ENCODE peak calls at places on chromosomes 6 and 20, in four cellular contexts. T is type B pancreatic cell, O is neural crest cell, X is A549. F is an unnamed sample.

GRCh38 chr6:129638055-129639019 is 71.6 kb downstream of the ARHGAP18 start:
- DNase-seq in T (no peak), O (no peak), X (peak; percentile 25), F (no peak)

GRCh38 chr6:18561006-18561750 is 174.0 kb downstream of the RNF144B start:
- DNase-seq in T (no peak), O (no peak), X (no peak), F (no peak)

GRCh38 chr6:149210376-149210775 is 107.1 kb upstream of the TAB2 start:
- DNase-seq in T (no peak), O (no peak), X (no peak), F (no peak)

GRCh38 chr6:163169521-163169920 is 245.0 kb upstream of the QKI start:
- DNase-seq in T (no peak), O (no peak), X (no peak), F (no peak)

GRCh38 chr6:134161036-134161435 is 108.6 kb upstream of the SLC2A12 start:
- DNase-seq in T (no peak), O (no peak), X (no peak), F (no peak)

GRCh38 chr6:11093065-11093590 is 506 bp upstream of the SMIM13 start:
- DNase-seq in T (no peak), O (no peak), X (peak; percentile 41), F (no peak)

GRCh38 chr20:44050925-44051660 is 135.9 kb downstream of the JPH2 start:
- DNase-seq in T (peak; percentile 51), O (no peak), X (no peak), F (peak; percentile 74)

GRCh38 chr6:149905371-149905910 is 7.5 kb upstream of the RAET1E start:
- DNase-seq in T (peak; percentile 49), O (no peak), X (no peak), F (peak; percentile 66)

GRCh38 chr6:47126647-47127339 is 84.7 kb upstream of the ADGRF1 start:
- DNase-seq in T (no peak), O (no peak), X (no peak), F (no peak)

GRCh38 chr20:32037929-32038328 is 14.1 kb upstream of the HCK start:
- DNase-seq in T (no peak), O (no peak), X (no peak), F (no peak)

GRCh38 chr6:83707829-83708545 is 914 bp downstream of the SNAP91 start:
- DNase-seq in T (peak; percentile 67), O (peak; percentile 7), X (no peak), F (no peak)

GRCh38 chr20:48490976-48491657 is 336.7 kb downstream of the PREX1 start:
- DNase-seq in T (no peak), O (no peak), X (no peak), F (no peak)

GRCh38 chr6:108561742-108562502 is 1.2 kb downstream of the FOXO3 start:
- DNase-seq in T (no peak), O (peak; percentile 20), X (no peak), F (no peak)

GRCh38 chr6:99241905-99242534 is 107.5 kb downstream of the FAXC start:
- DNase-seq in T (no peak), O (peak; percentile 31), X (no peak), F (no peak)

GRCh38 chr6:43746613-43747101 is 23.4 kb upstream of the VEGFA start:
- DNase-seq in T (no peak), O (no peak), X (no peak), F (no peak)

GRCh38 chr6:129766959-129767728 is 57.2 kb upstream of the ARHGAP18 start:
- DNase-seq in T (peak; percentile 72), O (peak; percentile 33), X (no peak), F (peak; percentile 87)

GRCh38 chr6:166910601-166911000 is 45.7 kb downstream of the RNASET2 start:
- DNase-seq in T (no peak), O (no peak), X (no peak), F (peak; percentile 38)

GRCh38 chr6:13854716-13855250 is 40.4 kb upstream of the MCUR1 start:
- DNase-seq in T (peak; percentile 62), O (no peak), X (no peak), F (peak; percentile 81)

GRCh38 chr20:50421356-50422340 is 88.5 kb upstream of the PTPN1 start:
- DNase-seq in T (no peak), O (no peak), X (no peak), F (no peak)

GRCh38 chr20:40933758-40934157 is 94.9 kb upstream of the TOP1 start:
- DNase-seq in T (no peak), O (no peak), X (no peak), F (no peak)

GRCh38 chr20:31906001-31906400 is 35.6 kb downstream of the TTLL9 start:
- DNase-seq in T (no peak), O (no peak), X (no peak), F (no peak)

GRCh38 chr6:28980797-28981390 is 24.2 kb downstream of the ZNF311 start:
- DNase-seq in T (no peak), O (peak; percentile 68), X (peak; percentile 78), F (no peak)

GRCh38 chr6:134519456-134519855 is 201.5 kb upstream of the SGK1 start:
- DNase-seq in T (no peak), O (no peak), X (no peak), F (no peak)

GRCh38 chr6:121319112-121319553 is 15.1 kb downstream of the TBC1D32 start:
- DNase-seq in T (no peak), O (no peak), X (peak; percentile 15), F (no peak)

GRCh38 chr6:162119349-162119748 is 608.2 kb downstream of the PRKN start:
- DNase-seq in T (no peak), O (no peak), X (no peak), F (no peak)
- TF ChIP-seq CTCF in T (no peak), O (no peak), X (no peak), F (peak; percentile 37)

GRCh38 chr6:153059757-153060156 is 57.2 kb upstream of the MTRF1L start:
- DNase-seq in T (no peak), O (no peak), X (no peak), F (no peak)
- TF ChIP-seq CTCF in T (no peak), O (no peak), X (peak; percentile 31), F (peak; percentile 26)

GRCh38 chr6:2760882-2761842 is 4.0 kb upstream of the WRNIP1 start:
- DNase-seq in T (no peak), O (no peak), X (no peak), F (no peak)
- TF ChIP-seq CTCF in T (peak; percentile 64), O (peak; percentile 53), X (no peak), F (peak; percentile 28)

DNA sequence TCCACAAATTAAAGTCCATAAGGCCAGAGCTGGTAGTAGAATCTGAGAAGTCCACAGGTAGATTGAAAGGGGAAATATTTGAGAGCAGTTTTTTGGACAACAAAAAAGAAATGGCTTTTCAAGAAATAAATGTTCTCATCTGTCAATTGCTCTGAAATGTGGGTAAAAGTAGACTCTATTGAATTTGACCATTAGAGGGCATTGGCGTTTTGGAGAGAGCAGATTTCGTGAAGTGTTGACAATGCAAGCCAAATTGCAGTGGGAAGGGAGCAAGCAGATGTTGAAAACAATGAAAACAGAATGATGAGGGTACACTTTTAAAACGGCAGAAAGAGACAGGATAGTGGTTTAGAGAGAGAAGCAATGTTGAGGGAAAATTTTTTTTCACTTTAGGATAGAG is 149.1 kb upstream of the FAM83B start:
- DNase-seq in T (no peak), O (no peak), X (no peak), F (no peak)
- TF ChIP-seq CTCF in T (peak; percentile 32), O (peak; percentile 48), X (peak; percentile 23), F (peak; percentile 49)

DNA sequence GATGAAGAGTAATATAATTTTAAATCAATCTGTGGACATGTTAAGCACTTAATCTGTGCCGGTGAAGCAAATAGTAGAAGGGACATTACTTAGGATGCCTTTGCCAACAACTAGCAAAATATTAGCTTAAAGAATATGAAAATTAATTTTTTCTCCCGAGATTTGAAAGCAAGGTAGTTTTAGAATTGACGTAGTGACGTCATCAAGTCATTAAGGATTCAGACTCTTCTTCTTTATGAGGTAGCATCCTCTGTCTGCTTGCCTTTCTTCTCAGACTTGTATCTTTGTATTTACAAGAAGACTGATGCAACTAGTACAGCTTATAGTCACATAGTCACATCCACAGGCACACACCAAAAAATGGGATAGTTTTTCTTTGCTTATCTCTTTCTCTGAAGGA is 374.4 kb downstream of the MMUT start:
- DNase-seq in T (no peak), O (no peak), X (no peak), F (no peak)
- TF ChIP-seq CTCF in T (no peak), O (no peak), X (no peak), F (no peak)

DNA sequence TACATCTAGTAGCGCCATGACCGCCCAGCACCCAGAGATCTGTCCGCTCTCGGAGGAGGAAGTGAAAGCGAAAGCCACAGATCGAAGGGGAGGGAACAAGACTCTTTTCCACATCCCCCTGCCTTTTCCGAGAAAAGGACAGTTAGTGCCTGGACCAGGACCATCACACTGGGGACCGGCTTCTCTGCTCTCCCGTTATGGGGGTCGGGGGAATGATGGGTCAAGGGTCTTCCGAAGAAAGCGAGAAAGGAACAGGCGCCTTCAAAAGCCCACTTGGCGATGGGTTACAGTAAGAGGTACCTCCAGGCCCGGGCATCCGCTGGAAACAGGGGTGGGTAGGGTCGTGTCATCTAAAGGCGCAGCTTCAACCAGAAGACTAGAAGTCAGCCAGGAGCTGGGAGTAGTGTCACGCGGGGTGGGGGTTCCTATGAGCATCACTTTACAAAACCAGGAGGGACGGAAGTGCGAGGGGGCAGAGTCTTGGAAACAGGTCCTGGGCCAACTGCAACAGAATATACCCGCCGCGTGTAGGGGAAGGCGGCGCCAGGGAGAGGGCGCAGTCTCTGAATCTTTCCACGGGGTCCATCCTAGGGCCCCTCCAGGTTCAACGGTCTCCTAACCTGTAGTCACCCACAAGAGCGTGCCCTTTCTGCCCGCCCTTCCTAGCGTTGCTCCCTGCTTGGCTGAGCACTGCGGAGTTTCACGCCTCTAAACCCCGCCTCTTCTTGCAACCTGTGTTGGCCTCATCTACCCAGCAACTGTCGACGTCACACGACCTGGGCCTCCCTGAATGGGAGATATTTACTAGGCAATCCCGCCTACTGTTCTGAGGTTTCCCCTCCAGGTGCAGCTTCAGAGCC is at the start of gene PSMB8:
- DNase-seq in T (peak; percentile 91), O (peak; percentile 81), X (peak; percentile 86), F (peak; percentile 96)
- TF ChIP-seq CTCF in T (peak; percentile 42), O (peak; percentile 48), X (no peak), F (peak; percentile 43)

DNA sequence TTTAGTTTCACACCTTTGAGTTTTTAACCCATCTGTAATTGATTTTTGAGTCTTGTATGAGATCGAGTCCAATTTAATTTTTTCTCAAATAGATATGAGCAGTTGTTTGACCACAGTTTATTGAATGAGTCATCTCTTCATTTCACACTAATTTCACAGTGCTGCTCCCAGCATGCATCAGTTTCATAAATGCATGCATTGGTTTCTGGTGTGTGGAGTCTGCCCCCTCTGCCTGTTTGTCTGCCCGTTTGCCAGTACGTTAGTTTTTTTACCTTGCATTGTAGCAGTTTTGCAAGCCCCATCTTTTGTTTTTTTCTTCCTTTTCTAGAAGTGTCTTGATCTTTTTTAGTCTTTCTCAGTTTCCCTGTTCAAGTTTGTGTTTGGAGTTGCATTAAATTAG is 11.9 kb downstream of the SLX4IP start:
- DNase-seq in T (no peak), O (no peak), X (peak; percentile 91), F (no peak)
- TF ChIP-seq CTCF in T (no peak), O (no peak), X (peak; percentile 16), F (peak; percentile 30)

F was measured in osteocyte.